ENCODE peak calls at places on chromosomes 5 and 9, in six cellular contexts. D, W, C, Z, Q and Y are unnamed samples.

GRCh38 chr9:98121096-98121495 is 2.1 kb upstream of the TRIM14 start:
- DNase-seq in W (peak), D (no peak), C (no peak), Q (no peak), Z (no peak), Y (no peak)

GRCh38 chr5:170405822-170406221 is 16.7 kb upstream of the KCNMB1 start:
- DNase-seq in C (no peak), D (no peak), Q (no peak), W (no peak), Z (no peak), Y (no peak)

GRCh38 chr5:6419340-6419852 is 29.3 kb upstream of the UBE2QL1 start:
- DNase-seq in C (no peak), D (no peak), W (no peak), Z (no peak), Q (no peak), Y (peak)

GRCh38 chr9:125260564-125260963 is 1.1 kb upstream of the GAPVD1 start:
- DNase-seq in D (no peak), W (no peak), Z (no peak), C (no peak), Q (no peak), Y (no peak)

GRCh38 chr5:5523066-5523505 is 100.6 kb downstream of the ICE1 start:
- DNase-seq in D (no peak), W (no peak), Q (no peak), C (no peak), Z (peak), Y (no peak)

GRCh38 chr9:134632329-134632728 is 9.3 kb upstream of the COL5A1 start:
- DNase-seq in W (no peak), D (peak), Q (no peak), C (no peak), Z (no peak), Y (no peak)

GRCh38 chr5:61280766-61281427 is 51.2 kb upstream of the ZSWIM6 start:
- DNase-seq in Z (no peak), D (peak), Q (no peak), W (no peak), C (peak), Y (no peak)

GRCh38 chr5:107401470-107402085 is 269.2 kb downstream of the EFNA5 start:
- DNase-seq in W (no peak), Q (no peak), C (no peak), D (no peak), Z (no peak), Y (no peak)

DNA sequence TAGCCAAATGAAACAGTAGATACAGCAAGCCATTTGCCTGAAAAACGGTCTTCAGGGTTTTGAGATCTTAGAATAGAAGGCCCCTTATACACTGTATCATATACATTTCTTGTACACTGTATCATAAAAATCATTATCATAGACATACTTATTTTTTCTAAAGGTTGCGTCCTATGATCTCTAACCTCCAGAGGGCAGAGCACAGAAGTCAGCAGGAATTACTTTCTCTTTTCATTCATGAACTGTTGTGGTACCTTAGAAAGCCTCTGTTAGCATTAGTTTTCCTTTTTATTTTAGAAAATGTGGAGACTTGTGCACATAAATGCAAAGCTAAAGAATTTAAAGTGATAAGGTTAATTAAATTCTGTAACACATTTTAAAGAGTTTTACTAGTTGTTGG is 115.4 kb downstream of the OXCT1 start:
- DNase-seq in Q (no peak), C (no peak), Z (no peak), W (no peak), D (no peak), Y (no peak)
- TF ChIP-seq CTCF in Q (no peak), C (no peak), Z (peak), W (no peak), D (no peak), Y (no peak)

GRCh38 chr5:124743534-124744169 is 2.8 kb downstream of the ZNF608 start:
- DNase-seq in Z (no peak), D (no peak), Q (no peak), C (no peak), W (no peak), Y (no peak)
- H3K27ac ChIP-seq in Z (peak), D (peak), Q (peak), C (peak), W (peak), Y (peak)

DNA sequence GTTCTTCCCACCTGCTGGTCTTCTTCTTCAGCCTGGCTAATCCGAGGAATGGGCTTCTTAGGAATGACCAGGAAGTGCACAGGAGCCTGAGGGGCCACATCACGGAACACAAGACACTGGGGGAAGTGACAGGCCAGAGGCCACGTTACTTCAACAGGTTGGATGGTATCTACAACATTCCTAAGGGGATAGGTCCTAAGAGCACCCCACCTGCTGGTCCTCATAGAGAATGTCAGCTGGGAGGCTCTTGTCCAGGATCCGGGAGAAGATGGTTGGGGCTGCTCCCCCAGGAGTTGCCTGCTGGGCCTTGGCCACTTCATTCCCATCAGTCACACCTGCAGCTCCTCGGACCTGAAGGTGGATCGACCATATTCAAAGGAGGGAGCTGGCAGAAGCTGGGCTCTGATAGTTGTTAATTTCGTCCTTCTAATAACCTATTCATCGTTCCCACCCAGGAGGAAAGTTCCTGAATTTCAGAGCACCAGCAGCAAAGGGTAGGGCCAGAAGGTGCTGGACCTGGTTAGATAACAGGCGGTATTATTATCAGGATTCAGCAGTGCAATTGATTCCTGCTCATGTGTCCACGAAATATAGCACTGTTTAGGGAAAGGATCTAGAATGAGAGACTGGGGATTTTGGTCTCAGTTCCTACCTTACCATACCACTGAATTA is 1.3 kb downstream of the HINT2 start:
- DNase-seq in D (no peak), C (no peak), Z (no peak), W (no peak), Q (no peak), Y (no peak)
- TF ChIP-seq CTCF in D (no peak), C (no peak), Z (peak), W (no peak), Q (no peak), Y (no peak)

GRCh38 chr9:89024727-89025126 is 33.5 kb downstream of the S1PR3 start:
- DNase-seq in C (no peak), W (no peak), D (no peak), Z (no peak), Q (no peak), Y (no peak)
- H3K27ac ChIP-seq in C (no peak), W (peak), D (no peak), Z (no peak), Q (peak), Y (peak)